ENCODE peak calls at places on chromosomes 4 and X, in seven cellular contexts. Y, W, N, B, M, S and F are unnamed samples.

GRCh38 chrX:123869488-123869887 is 9.6 kb downstream of the XIAP start:
- DNase-seq in Y (no peak), W (peak), M (no peak), N (no peak), S (no peak), B (no peak), F (no peak)

GRCh38 chrX:154547245-154548027 is at the start of gene IKBKG:
- DNase-seq in M (peak), Y (peak), B (peak), S (peak), W (peak), N (peak), F (peak)

GRCh38 chr4:10074767-10075105 is 41.9 kb downstream of the WDR1 start:
- DNase-seq in Y (no peak), W (peak), B (peak), N (no peak), M (no peak), S (no peak), F (no peak)

GRCh38 chr4:123024710-123025109 is 102.3 kb upstream of the NUDT6 start:
- DNase-seq in N (no peak), Y (no peak), B (no peak), M (no peak), S (no peak), W (no peak), F (no peak)

GRCh38 chrX:136196691-136197155 is 49.4 kb downstream of the FHL1 start:
- DNase-seq in W (no peak), M (no peak), N (no peak), B (no peak), S (no peak), Y (no peak), F (no peak)

GRCh38 chrX:148938348-148938747 is 437.9 kb downstream of the AFF2 start:
- DNase-seq in N (no peak), M (no peak), Y (no peak), B (no peak), W (no peak), S (no peak), F (no peak)

GRCh38 chr4:89283226-89283974 is 24.2 kb downstream of the GPRIN3 start:
- DNase-seq in M (no peak), N (peak), B (no peak), W (peak), Y (no peak), S (peak), F (no peak)

GRCh38 chr4:151797853-151798252 is 37.0 kb upstream of the GATB start:
- DNase-seq in M (no peak), S (no peak), Y (no peak), W (no peak), B (no peak), N (no peak), F (no peak)

GRCh38 chr4:100742045-100742444 is 224.2 kb upstream of the EMCN start:
- DNase-seq in B (peak), N (no peak), M (no peak), W (peak), S (no peak), Y (no peak), F (no peak)

GRCh38 chr4:3257691-3258482 is 8.9 kb downstream of the MSANTD1 start:
- DNase-seq in W (peak), Y (no peak), N (no peak), S (peak), M (no peak), B (peak), F (no peak)

GRCh38 chr4:137200322-137200721 is 332.0 kb downstream of the PCDH18 start:
- DNase-seq in B (no peak), N (no peak), Y (no peak), S (no peak), W (no peak), M (no peak), F (no peak)

GRCh38 chr4:148059617-148060180 is 327.8 kb downstream of the ARHGAP10 start:
- DNase-seq in M (no peak), S (no peak), N (no peak), B (no peak), W (no peak), Y (no peak), F (no peak)

GRCh38 chrX:70168238-70169188 is 8.8 kb upstream of the DGAT2L6 start:
- DNase-seq in N (no peak), B (peak), Y (no peak), M (no peak), S (no peak), W (peak), F (no peak)

GRCh38 chr4:17875402-17876070 is 64.8 kb downstream of the NCAPG start:
- DNase-seq in B (no peak), M (no peak), S (no peak), N (no peak), W (no peak), Y (no peak), F (no peak)

GRCh38 chr4:37960679-37961078 is 481 bp downstream of the PTTG2 start:
- DNase-seq in S (no peak), N (no peak), B (no peak), W (no peak), M (no peak), Y (no peak), F (no peak)

GRCh38 chr4:158783775-158784174 is 14.9 kb downstream of the FNIP2 start:
- DNase-seq in M (no peak), Y (no peak), N (no peak), W (peak), B (no peak), S (no peak), F (no peak)

GRCh38 chrX:13223868-13224555 is 95.8 kb downstream of the ATXN3L start:
- DNase-seq in B (peak), N (no peak), Y (no peak), S (no peak), W (peak), M (no peak), F (no peak)

GRCh38 chr4:17762705-17763104 is 18.7 kb downstream of the FAM184B start:
- DNase-seq in Y (no peak), M (no peak), N (no peak), B (peak), W (peak), S (no peak), F (no peak)

GRCh38 chr4:127162741-127163140 is 470.0 kb upstream of the INTU start:
- DNase-seq in B (no peak), M (no peak), N (no peak), Y (no peak), W (peak), S (no peak), F (no peak)

GRCh38 chrX:2872937-2873336 is 44.2 kb downstream of the GYG2 start:
- DNase-seq in W (no peak), M (no peak), Y (no peak), B (no peak), S (no peak), N (no peak), F (no peak)

GRCh38 chrX:155216940-155217450 is 735 bp downstream of the VBP1 start:
- DNase-seq in M (no peak), B (peak), Y (no peak), S (no peak), N (no peak), W (peak), F (no peak)